ENCODE peak calls at places on chromosome 10, in four cellular contexts. X, G, H and L are unnamed samples.

GRCh38 chr10:69464801-69465401 is 13.6 kb downstream of the TSPAN15 start:
- DNase-seq in X (no peak), G (no peak), H (peak; percentile 77), L (peak; percentile 65)

GRCh38 chr10:17222329-17222728 is 5.7 kb upstream of the VIM start:
- DNase-seq in X (no peak), G (no peak), H (no peak), L (no peak)

GRCh38 chr10:86300399-86300925 is 66.1 kb downstream of the GRID1 start:
- DNase-seq in X (no peak), G (no peak), H (no peak), L (no peak)

GRCh38 chr10:133455611-133456031 is 1.9 kb downstream of the SCART1 start:
- DNase-seq in X (no peak), G (peak; percentile 81), H (no peak), L (no peak)

GRCh38 chr10:85642421-85643170 is 724.0 kb downstream of the GRID1 start:
- DNase-seq in X (no peak), G (no peak), H (no peak), L (no peak)

GRCh38 chr10:118754132-118754555 is 626 bp downstream of the CACUL1 start:
- DNase-seq in X (no peak), G (no peak), H (peak; percentile 73), L (peak; percentile 67)

GRCh38 chr10:59433720-59434428 is 71.5 kb upstream of the FAM13C start:
- DNase-seq in X (no peak), G (no peak), H (no peak), L (no peak)

GRCh38 chr10:58266826-58267712 is 625 bp downstream of the IPMK start:
- DNase-seq in X (peak; percentile 58), G (peak; percentile 92), H (peak; percentile 76), L (peak; percentile 79)

GRCh38 chr10:122126763-122127659 is 138.0 kb downstream of the TACC2 start:
- DNase-seq in X (no peak), G (no peak), H (no peak), L (no peak)

GRCh38 chr10:103870503-103870902 is 15.1 kb upstream of the SH3PXD2A start:
- DNase-seq in X (no peak), G (no peak), H (no peak), L (no peak)

GRCh38 chr10:132848951-132849545 is 63.1 kb upstream of the NKX6-2 start:
- DNase-seq in X (no peak), G (no peak), H (peak; percentile 42), L (no peak)

GRCh38 chr10:31071232-31071999 is 39.8 kb upstream of the ZNF438 start:
- DNase-seq in X (no peak), G (no peak), H (no peak), L (no peak)

GRCh38 chr10:131012641-131012985 is 298.9 kb downstream of the TCERG1L start:
- DNase-seq in X (no peak), G (no peak), H (no peak), L (no peak)
- H3K4me3 ChIP-seq in X (no peak overlapping the region), G (no peak overlapping the region), H (no peak overlapping the region), L (no peak overlapping the region)

GRCh38 chr10:95469251-95469650 is 91.9 kb downstream of the SORBS1 start:
- DNase-seq in X (no peak), G (no peak), H (no peak), L (no peak)

GRCh38 chr10:95466450-95466849 is 94.7 kb downstream of the SORBS1 start:
- DNase-seq in X (no peak), G (no peak), H (no peak), L (no peak)

GRCh38 chr10:95464280-95464679 is 96.9 kb downstream of the SORBS1 start:
- DNase-seq in X (no peak), G (no peak), H (no peak), L (no peak)

GRCh38 chr10:95469676-95470075 is 91.5 kb downstream of the SORBS1 start:
- DNase-seq in X (no peak), G (no peak), H (no peak), L (no peak)

DNA sequence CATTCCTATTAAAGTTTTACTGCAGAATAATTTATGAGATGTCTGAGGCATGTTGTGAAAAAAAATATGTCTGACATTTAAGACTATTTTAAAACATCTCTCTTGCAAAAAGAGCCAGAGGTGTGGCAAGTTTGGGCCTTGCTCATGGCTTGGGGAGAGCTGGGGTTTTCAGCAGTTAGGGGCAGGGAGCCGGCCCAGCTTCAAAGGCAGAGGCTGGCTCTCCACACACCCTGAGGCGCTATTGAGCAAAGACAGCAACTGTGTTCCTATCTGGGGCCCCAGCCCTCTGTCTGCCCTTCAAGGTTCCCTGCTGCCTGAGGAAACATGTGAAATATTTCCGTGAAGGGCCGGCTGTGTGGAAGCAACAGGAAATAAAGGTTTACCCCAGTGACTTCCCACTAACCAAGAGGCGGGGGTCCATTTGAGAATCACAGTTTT is 94.0 kb downstream of the SORBS1 start:
- DNase-seq in X (peak; percentile 25), G (no peak), H (no peak), L (peak; percentile 54)
- TF ChIP-seq CTCF in X (no peak), G (peak; percentile 12), H (peak; percentile 27), L (no peak)

GRCh38 chr10:7950981-7951847 is 103.3 kb upstream of the GATA3 start:
- DNase-seq in X (no peak), G (no peak), H (no peak), L (no peak)
- H3K27ac ChIP-seq in X (no peak overlapping the region), G (no peak overlapping the region), H (no peak overlapping the region), L (no peak overlapping the region)

GRCh38 chr10:1841759-1842158 is 104.4 kb upstream of the ADARB2 start:
- DNase-seq in X (no peak), G (peak; percentile 50), H (no peak), L (no peak)
- H3K4me3 ChIP-seq in X (no peak overlapping the region), G (no peak overlapping the region), H (no peak overlapping the region), L (no peak overlapping the region)

GRCh38 chr10:126969310-126969709 is 64.1 kb downstream of the DOCK1 start:
- DNase-seq in X (no peak), G (no peak), H (no peak), L (no peak)
- TF ChIP-seq CTCF in X (no peak), G (peak; percentile 19), H (peak; percentile 53), L (peak; percentile 8)

DNA sequence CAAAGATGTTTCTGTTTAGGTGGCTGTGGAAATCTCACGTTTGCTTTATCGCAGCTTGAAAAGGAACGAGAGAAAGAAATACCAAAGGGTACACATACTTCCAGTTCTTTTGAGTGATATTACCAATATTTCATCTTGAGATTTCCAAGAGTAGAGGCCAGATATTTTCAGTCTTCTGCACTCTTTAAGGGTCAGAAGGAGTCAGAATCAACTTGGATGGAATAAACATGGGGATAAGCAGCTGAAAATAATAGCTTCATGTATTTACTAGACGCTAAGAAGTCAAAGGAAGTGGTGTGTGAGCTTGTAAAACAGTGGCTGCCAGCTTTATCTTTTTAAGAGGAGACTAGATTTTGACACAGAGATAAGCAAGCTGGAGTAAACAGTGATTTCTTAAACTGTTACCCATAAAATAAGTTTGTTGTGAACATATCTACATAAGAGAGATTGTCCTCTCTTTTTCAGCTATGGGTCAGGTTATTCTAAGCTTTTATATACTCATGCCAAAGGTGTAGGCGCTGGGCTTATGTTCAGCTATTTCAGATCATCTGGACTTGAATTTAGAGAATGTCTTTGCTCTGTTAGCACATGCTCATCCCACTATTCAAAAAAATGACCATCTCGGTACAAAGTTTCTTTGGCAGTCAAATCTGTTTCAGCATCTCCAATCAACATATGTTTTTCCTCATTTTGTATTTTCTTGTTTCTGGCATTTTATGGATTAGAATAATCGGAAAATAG is 170.9 kb upstream of the TCF7L2 start:
- DNase-seq in X (no peak), G (peak; percentile 47), H (no peak), L (no peak)
- H3K27ac ChIP-seq in X (no peak overlapping the region), G (no peak overlapping the region), H (no peak overlapping the region), L (no peak overlapping the region)

DNA sequence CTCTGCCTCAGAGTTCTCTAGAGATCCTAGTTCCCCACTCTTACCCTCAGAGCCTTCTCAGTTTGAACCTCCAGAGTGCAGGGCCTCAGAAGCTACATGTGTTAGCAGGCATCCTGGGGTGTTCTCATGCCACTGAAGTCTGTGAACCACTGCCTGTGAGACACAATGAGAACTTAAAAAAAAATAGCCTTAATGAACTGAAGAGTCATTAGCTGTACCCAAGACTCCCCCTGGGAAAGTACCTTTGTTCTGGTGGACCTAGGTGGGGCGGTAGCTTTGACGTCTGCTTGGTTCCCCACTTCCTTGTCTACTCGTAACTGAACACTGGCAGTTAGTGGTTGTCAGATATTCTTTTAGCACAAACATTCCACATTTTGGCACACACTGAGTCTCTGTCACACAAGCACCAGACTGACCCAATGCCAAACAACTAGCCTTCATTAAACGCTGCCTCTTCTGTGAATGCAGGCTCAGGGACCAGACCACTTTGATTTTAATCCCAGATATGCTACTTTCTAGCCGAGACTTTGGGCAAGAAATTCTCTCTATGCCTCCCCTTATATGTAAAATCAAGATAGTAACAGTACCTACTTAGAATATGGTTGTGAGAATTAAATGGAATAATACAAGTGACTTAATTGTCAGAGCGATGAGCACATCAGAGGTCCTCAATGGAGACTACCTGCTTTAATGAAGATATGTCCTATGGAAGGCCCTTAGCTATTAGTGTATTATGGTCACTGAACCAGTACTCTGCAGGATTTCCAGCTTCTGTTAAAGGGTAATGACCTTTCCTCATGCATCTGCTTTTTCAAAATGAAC is 75.3 kb upstream of the CC2D2B start:
- DNase-seq in X (no peak), G (no peak), H (no peak), L (no peak)
- H3K4me3 ChIP-seq in X (no peak overlapping the region), G (no peak overlapping the region), H (no peak overlapping the region), L (no peak overlapping the region)

DNA sequence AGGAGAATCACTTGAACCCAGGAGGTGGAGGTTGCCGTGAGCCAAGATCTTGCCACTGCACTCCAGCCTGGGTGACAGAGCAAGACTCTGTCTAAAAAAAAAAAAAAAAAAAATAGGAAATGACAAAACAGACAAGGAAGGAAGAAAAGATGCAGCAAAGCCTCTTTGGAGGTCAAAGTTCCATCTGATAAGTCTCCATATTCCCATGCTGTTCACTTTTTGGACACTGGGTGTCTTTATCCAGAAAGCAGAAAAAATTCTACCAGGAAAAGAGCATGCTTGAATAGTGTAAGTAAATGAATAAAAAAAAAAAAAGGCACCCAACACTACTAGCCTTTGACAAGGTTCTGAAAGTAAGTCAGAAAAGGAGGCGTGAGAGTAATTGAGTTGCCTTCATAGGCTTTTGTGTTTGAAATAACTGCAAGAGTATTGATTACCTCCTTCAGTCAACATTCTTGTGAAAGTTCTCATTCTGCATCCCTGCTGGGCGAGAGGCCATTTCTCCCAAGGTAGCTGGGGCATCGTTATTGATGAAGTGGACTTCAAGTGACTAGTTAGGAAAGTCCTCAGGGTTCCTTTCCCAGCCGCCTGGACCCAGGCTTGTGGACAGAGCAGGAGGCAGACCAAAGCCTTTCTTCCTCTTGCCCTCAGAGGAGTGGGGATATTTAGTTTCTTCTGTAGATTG is 133.3 kb upstream of the KIF5B start:
- DNase-seq in X (no peak), G (no peak), H (no peak), L (no peak)
- TF ChIP-seq CTCF in X (no peak), G (no peak), H (peak; percentile 61), L (no peak)

GRCh38 chr10:83023647-83024046 is 1115.7 kb upstream of the GHITM start:
- DNase-seq in X (no peak), G (no peak), H (no peak), L (no peak)
- H3K27ac ChIP-seq in X (no peak overlapping the region), G (no peak overlapping the region), H (no peak overlapping the region), L (no peak overlapping the region)